ENCODE peak calls at places on chromosomes 5 and 9, in ten cellular contexts. M, H, F, T, P, A, R, J, K and V are unnamed samples.
A peak's percentile ranks its signal among the peaks of the same experiment; 100 is the strongest.

GRCh38 chr5:173660481-173661280 is 44.2 kb upstream of the BOD1 start:
- DNase-seq in M (no peak), H (no peak), F (no peak), T (no peak), P (no peak), A (no peak), R (no peak), J (no peak), K (no peak), V (no peak)

GRCh38 chr9:98178874-98179850 is 13.3 kb downstream of the CORO2A start:
- DNase-seq in M (no peak), H (no peak), F (no peak), T (no peak), P (no peak), A (no peak), R (no peak), J (no peak), K (no peak), V (no peak)

GRCh38 chr5:57304931-57305330 is 131.1 kb downstream of the GPBP1 start:
- DNase-seq in M (no peak), H (no peak), F (no peak), T (no peak), P (no peak), A (no peak), R (no peak), J (no peak), K (no peak), V (no peak)

GRCh38 chr9:32502459-32502858 is 23.5 kb downstream of the RIGI start:
- DNase-seq in M (no peak), H (no peak), F (no peak), T (no peak), P (peak; percentile 53), A (no peak), R (peak; percentile 86), J (no peak), K (no peak), V (no peak)

GRCh38 chr9:91795500-91796241 is 154.4 kb downstream of the ROR2 start:
- DNase-seq in M (no peak), H (no peak), F (no peak), T (no peak), P (no peak), A (no peak), R (peak; percentile 39), J (no peak), K (no peak), V (no peak)

GRCh38 chr9:134629586-134630392 is 11.8 kb upstream of the COL5A1 start:
- DNase-seq in M (peak; percentile 40), H (peak; percentile 13), F (no peak), T (no peak), P (no peak), A (peak; percentile 42), R (no peak), J (no peak), K (no peak), V (no peak)

GRCh38 chr5:39473156-39473779 is 48.5 kb upstream of the DAB2 start:
- DNase-seq in M (no peak), H (no peak), F (no peak), T (no peak), P (no peak), A (no peak), R (no peak), J (no peak), K (no peak), V (no peak)

GRCh38 chr5:158127536-158127935 is 268.6 kb upstream of the CLINT1 start:
- DNase-seq in M (no peak), H (no peak), F (no peak), T (no peak), P (no peak), A (no peak), R (no peak), J (no peak), K (no peak), V (no peak)

GRCh38 chr9:133357656-133358055 is 1.3 kb downstream of the SURF2 start:
- DNase-seq in M (no peak), H (no peak), F (no peak), T (no peak), P (no peak), A (no peak), R (no peak), J (no peak), K (no peak), V (no peak)

GRCh38 chr9:133361507-133362092 is 5.2 kb downstream of the SURF2 start:
- DNase-seq in M (peak; percentile 24), H (no peak), F (no peak), T (no peak), P (no peak), A (no peak), R (no peak), J (no peak), K (no peak), V (no peak)

GRCh38 chr9:133362359-133363044 is 6.2 kb downstream of the SURF2 start:
- DNase-seq in M (peak; percentile 33), H (no peak), F (no peak), T (no peak), P (no peak), A (no peak), R (no peak), J (no peak), K (no peak), V (no peak)

GRCh38 chr9:133360400-133361393 is 4.3 kb downstream of the SURF2 start:
- DNase-seq in M (peak; percentile 37), H (no peak), F (no peak), T (no peak), P (no peak), A (no peak), R (no peak), J (no peak), K (no peak), V (no peak)

GRCh38 chr9:133359420-133360175 is 3.2 kb downstream of the SURF2 start:
- DNase-seq in M (peak; percentile 44), H (no peak), F (no peak), T (no peak), P (no peak), A (no peak), R (no peak), J (no peak), K (no peak), V (no peak)
- TF ChIP-seq CTCF in M (no peak), H (peak; percentile 36), F (no peak), T (no peak), P (peak; percentile 2), A (peak; percentile 19), R (peak; percentile 24), J (no peak), K (no peak), V (no peak)

DNA sequence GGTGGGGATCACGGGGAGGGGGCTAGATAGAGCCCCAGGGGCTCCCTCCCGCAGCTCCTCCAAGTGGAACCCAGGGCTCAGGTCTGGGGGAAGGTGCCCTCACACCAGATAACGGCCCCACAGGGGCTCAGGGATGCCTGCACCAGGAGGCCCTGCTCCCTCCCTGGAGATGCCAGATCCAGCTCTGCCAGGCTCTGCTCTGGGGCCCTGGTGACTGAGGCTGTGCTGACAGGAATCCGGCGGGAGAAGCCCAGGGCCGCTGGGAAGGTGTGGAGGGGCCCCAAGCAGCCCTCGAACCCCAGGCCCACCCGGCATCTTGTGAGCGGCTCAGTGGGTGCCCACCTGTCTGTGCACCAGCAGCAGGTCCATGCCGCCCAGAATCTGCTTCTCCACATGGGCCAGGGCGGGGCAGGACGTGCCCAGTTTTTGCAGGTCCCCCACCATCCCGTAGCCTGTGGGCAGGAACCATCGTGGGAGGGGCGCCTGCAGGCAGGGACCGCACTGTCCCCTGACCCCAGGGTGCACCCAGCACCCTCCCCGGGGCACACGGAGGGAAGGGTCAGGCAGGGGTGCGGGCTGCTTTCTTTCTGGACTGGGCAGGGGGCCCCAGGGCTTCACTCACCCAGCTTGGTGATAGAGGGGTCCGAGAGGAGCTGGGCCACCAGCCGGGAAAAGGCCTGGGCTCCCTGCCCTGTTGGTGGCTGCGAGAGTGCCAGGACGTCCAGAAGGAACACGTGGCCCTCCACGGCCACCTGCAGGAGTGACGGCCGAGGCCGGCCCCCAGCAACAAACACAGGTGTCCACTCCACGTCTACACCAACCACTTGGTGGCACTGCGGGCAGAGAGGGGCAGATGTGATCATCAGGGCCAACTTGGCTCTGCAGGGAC is 48.9 kb upstream of the NRARP start:
- DNase-seq in M (no peak), H (no peak), F (no peak), T (no peak), P (no peak), A (no peak), R (peak; percentile 2), J (no peak), K (no peak), V (no peak)
- H3K9me3 ChIP-seq in M (peaks cover 10% of the 10 kb centered on the region), H (peaks cover 15% of the 10 kb centered on the region), F (peaks cover 3% of the 10 kb centered on the region), T (peaks cover 14% of the 10 kb centered on the region), P (peaks cover 24% of the 10 kb centered on the region), A (no peaks in the 10 kb centered on the region), R (no peaks in the 10 kb centered on the region), J (no peaks in the 10 kb centered on the region), K (peaks cover 7% of the 10 kb centered on the region), V (no peaks in the 10 kb centered on the region)

GRCh38 chr5:131171276-131171815 is 602 bp downstream of the LYRM7 start:
- DNase-seq in M (no peak), H (no peak), F (no peak), T (no peak), P (no peak), A (no peak), R (peak; percentile 25), J (no peak), K (peak; percentile 56), V (peak; percentile 18)

GRCh38 chr5:131167615-131168014 is 2.6 kb upstream of the HINT1 start:
- DNase-seq in M (no peak), H (no peak), F (no peak), T (no peak), P (no peak), A (no peak), R (no peak), J (no peak), K (no peak), V (no peak)

GRCh38 chr5:131169810-131170539 is 769 bp upstream of the LYRM7 start:
- DNase-seq in M (no peak), H (no peak), F (no peak), T (no peak), P (no peak), A (no peak), R (no peak), J (no peak), K (no peak), V (no peak)

GRCh38 chr5:131164931-131165727 is at the start of gene HINT1:
- DNase-seq in M (peak; percentile 96), H (peak; percentile 92), F (peak; percentile 82), T (peak; percentile 89), P (peak; percentile 93), A (peak; percentile 98), R (peak; percentile 92), J (peak; percentile 95), K (peak; percentile 96), V (peak; percentile 92)

GRCh38 chr5:131170540-131171275 is at the start of gene LYRM7:
- DNase-seq in M (peak; percentile 97), H (peak; percentile 95), F (peak; percentile 95), T (peak; percentile 98), P (peak; percentile 99), A (peak; percentile 95), R (peak; percentile 98), J (peak; percentile 91), K (peak; percentile 97), V (peak; percentile 98)
- TF ChIP-seq CTCF in M (no peak), H (no peak), F (no peak), T (no peak), P (no peak), A (no peak), R (no peak), J (no peak), K (peak; percentile 7), V (no peak)

DNA sequence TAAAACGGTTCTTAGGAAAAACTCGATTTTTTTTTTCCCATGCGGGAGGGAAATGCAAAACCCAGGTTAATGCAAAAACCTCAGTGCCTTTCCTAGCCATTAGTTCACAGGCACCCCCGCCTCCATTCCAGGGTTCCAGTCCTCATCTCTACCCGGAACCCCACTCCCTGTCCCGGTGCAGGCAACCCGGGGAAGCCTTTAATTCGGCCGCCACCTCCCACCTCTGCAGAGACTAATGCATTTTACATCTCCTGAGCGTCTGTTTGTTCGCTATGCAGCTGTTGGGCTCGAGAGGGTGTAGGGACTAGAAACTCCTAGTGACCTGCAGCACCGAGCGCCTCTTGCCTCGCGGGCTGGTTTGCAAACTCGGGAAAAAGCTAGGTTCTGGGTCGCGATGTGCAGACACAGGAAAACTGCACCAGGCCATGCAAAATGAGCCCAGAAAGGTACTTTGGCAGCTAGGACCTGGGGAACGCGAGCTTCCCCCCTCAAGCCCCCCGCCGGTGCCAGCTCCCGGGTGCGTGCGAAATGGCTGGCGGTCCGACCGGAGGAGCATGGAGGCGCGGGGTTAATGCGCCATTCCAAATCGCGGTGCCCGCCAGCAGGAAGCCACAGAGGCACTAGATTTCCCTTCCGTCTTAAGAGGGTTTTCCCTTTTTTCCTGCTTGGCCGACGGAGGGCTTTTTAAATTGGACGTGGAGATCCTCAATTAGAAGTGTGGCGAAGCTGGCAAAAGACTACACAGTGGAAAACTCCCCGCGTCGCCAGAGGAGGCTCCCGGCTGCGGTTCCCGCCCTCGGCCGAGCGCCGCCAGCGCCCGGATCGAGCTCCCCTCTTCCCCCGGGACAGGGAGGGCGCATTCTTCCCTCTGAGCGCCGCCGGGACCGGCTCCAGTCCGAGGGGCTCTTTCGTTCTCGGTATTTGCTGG is 3.4 kb downstream of the GDNF start:
- DNase-seq in M (no peak), H (peak; percentile 16), F (no peak), T (no peak), P (no peak), A (no peak), R (peak; percentile 19), J (no peak), K (no peak), V (no peak)
- H3K9me3 ChIP-seq in M (no peaks in the 10 kb centered on the region), H (no peaks in the 10 kb centered on the region), F (no peaks in the 10 kb centered on the region), T (no peaks in the 10 kb centered on the region), P (no peaks in the 10 kb centered on the region), A (no peaks in the 10 kb centered on the region), R (no peaks in the 10 kb centered on the region), J (no peaks in the 10 kb centered on the region), K (no peaks in the 10 kb centered on the region), V (no peaks in the 10 kb centered on the region)